ENCODE peak calls at places on chromosome 20, in four cellular contexts. G, X, B and K are unnamed samples.

GRCh38 chr20:19817017-19817416 is 59.0 kb downstream of the RIN2 start:
- DNase-seq in G (no peak), X (peak), B (no peak), K (no peak)

GRCh38 chr20:24131281-24131680 is 142.7 kb upstream of the GGTLC1 start:
- DNase-seq in G (no peak), X (no peak), B (no peak), K (no peak)

GRCh38 chr20:44861547-44862006 is 23.9 kb upstream of the YWHAB start:
- DNase-seq in G (no peak), X (peak), B (no peak), K (no peak)

GRCh38 chr20:34579936-34580587 is 21.5 kb downstream of the MAP1LC3A start:
- DNase-seq in G (no peak), X (no peak), B (no peak), K (peak)

GRCh38 chr20:36175475-36175995 is 21.0 kb downstream of the EPB41L1 start:
- DNase-seq in G (no peak), X (no peak), B (no peak), K (no peak)

GRCh38 chr20:62902926-62903615 is 23.2 kb downstream of the DIDO1 start:
- DNase-seq in G (no peak), X (no peak), B (no peak), K (no peak)

GRCh38 chr20:25699914-25700313 is 3.3 kb upstream of the ZNF337 start:
- DNase-seq in G (no peak), X (peak), B (no peak), K (no peak)

GRCh38 chr20:4886771-4887527 is 114.4 kb downstream of the SLC23A2 start:
- DNase-seq in G (no peak), X (no peak), B (no peak), K (peak)

GRCh38 chr20:6185268-6185667 is 62.4 kb upstream of the FERMT1 start:
- DNase-seq in G (no peak), X (no peak), B (no peak), K (no peak)

GRCh38 chr20:36861875-36862801 is 13.8 kb upstream of the TLDC2 start:
- DNase-seq in G (no peak), X (peak), B (peak), K (no peak)

GRCh38 chr20:41627001-41627400 is 8.8 kb upstream of the CHD6 start:
- DNase-seq in G (no peak), X (no peak), B (no peak), K (no peak)
- TF ChIP-seq CTCF in G (no peak), X (no peak), B (no peak), K (no peak)

GRCh38 chr20:37915434-37915787 is 12.5 kb downstream of the VSTM2L start:
- DNase-seq in G (no peak), X (no peak), B (no peak), K (no peak)

GRCh38 chr20:37912874-37913273 is 9.9 kb downstream of the VSTM2L start:
- DNase-seq in G (no peak), X (no peak), B (no peak), K (no peak)

GRCh38 chr20:37914672-37915433 is 11.9 kb downstream of the VSTM2L start:
- DNase-seq in G (peak), X (no peak), B (peak), K (no peak)

GRCh38 chr20:37913563-37914366 is 10.8 kb downstream of the VSTM2L start:
- DNase-seq in G (no peak), X (no peak), B (no peak), K (no peak)

GRCh38 chr20:37914367-37914671 is 11.4 kb downstream of the VSTM2L start:
- DNase-seq in G (no peak), X (no peak), B (no peak), K (no peak)
- TF ChIP-seq CTCF in G (no peak), X (no peak), B (no peak), K (no peak)

DNA sequence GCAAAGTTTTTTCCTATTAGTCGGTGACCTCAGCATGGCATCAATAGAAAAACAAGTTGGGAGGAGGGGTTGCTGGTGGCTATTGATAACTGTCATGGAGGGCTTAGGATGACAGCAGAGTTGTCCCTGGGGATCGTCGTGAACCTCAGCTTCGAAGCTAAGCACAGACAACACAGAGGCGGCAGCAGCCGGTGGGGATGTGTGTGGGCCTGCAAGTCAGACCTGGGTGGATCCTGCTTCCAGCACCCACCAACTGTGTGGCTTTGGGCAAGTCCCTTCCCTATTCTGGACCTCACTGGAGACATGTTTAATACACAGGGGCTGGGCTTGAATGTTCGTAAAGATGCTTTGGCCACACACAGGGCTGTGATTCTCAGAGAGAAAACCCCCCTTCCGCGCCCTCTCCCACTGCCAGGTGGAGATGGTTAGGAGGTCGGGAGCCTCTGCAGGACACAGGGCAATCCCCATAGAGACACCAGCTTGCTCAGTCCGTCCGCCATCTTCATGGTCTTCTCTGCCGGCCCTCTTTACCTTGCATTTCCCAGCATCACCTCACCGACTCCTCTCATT is 83.1 kb upstream of the TOX2 start:
- DNase-seq in G (no peak), X (no peak), B (no peak), K (no peak)
- TF ChIP-seq CTCF in G (no peak), X (no peak), B (no peak), K (no peak)

DNA sequence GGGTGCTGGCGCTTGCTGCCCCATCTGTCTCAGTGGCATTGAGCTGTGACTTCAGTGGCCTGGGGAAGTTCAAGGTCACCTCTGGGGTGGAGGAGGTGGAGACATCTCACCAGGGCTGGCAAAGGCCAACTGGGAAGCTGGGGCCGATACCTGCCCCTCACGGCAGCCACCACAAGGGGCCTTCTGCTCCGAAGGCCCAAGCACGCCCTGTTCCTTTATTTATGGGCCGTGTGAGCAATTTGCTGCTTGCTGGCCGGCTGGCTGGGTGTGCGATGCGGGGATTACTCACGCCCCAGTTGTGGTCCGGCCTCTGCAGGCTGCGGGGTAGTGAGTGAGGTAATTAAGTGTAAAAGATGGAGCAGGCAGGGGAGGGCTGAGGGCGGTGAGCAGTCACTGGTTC is 13.2 kb upstream of the SCRT2 start:
- DNase-seq in G (no peak), X (no peak), B (no peak), K (no peak)
- TF ChIP-seq CTCF in G (no peak), X (no peak), B (no peak), K (no peak)

GRCh38 chr20:57292611-57293010 is 26.2 kb upstream of the BMP7 start:
- DNase-seq in G (no peak), X (no peak), B (no peak), K (no peak)

GRCh38 chr20:57291694-57292093 is 25.3 kb upstream of the BMP7 start:
- DNase-seq in G (no peak), X (no peak), B (no peak), K (no peak)

GRCh38 chr20:57289401-57290177 is 23.1 kb upstream of the BMP7 start:
- DNase-seq in G (no peak), X (no peak), B (no peak), K (no peak)

GRCh38 chr20:57290178-57290484 is 23.7 kb upstream of the BMP7 start:
- DNase-seq in G (no peak), X (no peak), B (no peak), K (no peak)

GRCh38 chr20:57291003-57291402 is 24.6 kb upstream of the BMP7 start:
- DNase-seq in G (no peak), X (no peak), B (no peak), K (no peak)
- TF ChIP-seq CTCF in G (no peak), X (no peak), B (no peak), K (no peak)

GRCh38 chr20:57693002-57693582 is 16.7 kb downstream of the PMEPA1 start:
- DNase-seq in G (peak), X (no peak), B (peak), K (no peak)
- TF ChIP-seq CTCF in G (peak), X (no peak), B (peak), K (no peak)